ENCODE peak calls at places on chromosomes 16 and 17, in ten cellular contexts. One of them, this sample, is unnamed.
A peak's percentile ranks its signal among the peaks of the same experiment; 100 is the strongest.

GRCh38 chr17:32520737-32521399 is 34.1 kb downstream of the CDK5R1 start:
- DNase-seq in NAMALWA: no peak
- DNase-seq in NCI-H82: peak; percentile 88
- DNase-seq in transverse colon: no peak
- DNase-seq in NCI-H1417: no peak
- DNase-seq in endothelial cell: no peak
- DNase-seq in right atrium auricular region: no peak
- DNase-seq in mucosa of descending colon: no peak
- DNase-seq in NCI-H345: no peak
- DNase-seq in midbrain: no peak
- DNase-seq in this sample: no peak

GRCh38 chr17:2057130-2057713 is 2.3 kb downstream of the HIC1 start:
- DNase-seq in midbrain: no peak
- DNase-seq in NCI-H345: no peak
- DNase-seq in transverse colon: no peak
- DNase-seq in NCI-H1417: no peak
- DNase-seq in NCI-H82: no peak
- DNase-seq in mucosa of descending colon: no peak
- DNase-seq in NAMALWA: no peak
- DNase-seq in right atrium auricular region: no peak
- DNase-seq in endothelial cell: peak; percentile 45
- DNase-seq in this sample: no peak

GRCh38 chr16:85302018-85302847 is 190.0 kb upstream of the CIBAR2 start:
- DNase-seq in NAMALWA: no peak
- DNase-seq in NCI-H345: no peak
- DNase-seq in mucosa of descending colon: no peak
- DNase-seq in NCI-H1417: no peak
- DNase-seq in right atrium auricular region: no peak
- DNase-seq in endothelial cell: no peak
- DNase-seq in NCI-H82: peak; percentile 95
- DNase-seq in midbrain: no peak
- DNase-seq in transverse colon: no peak
- DNase-seq in this sample: no peak

GRCh38 chr17:61395983-61396585 is 3.6 kb upstream of the TBX2 start:
- DNase-seq in midbrain: no peak
- DNase-seq in mucosa of descending colon: no peak
- DNase-seq in NCI-H345: no peak
- DNase-seq in endothelial cell: no peak
- DNase-seq in NCI-H1417: no peak
- DNase-seq in transverse colon: no peak
- DNase-seq in NAMALWA: no peak
- DNase-seq in right atrium auricular region: no peak
- DNase-seq in NCI-H82: no peak
- DNase-seq in this sample: no peak

GRCh38 chr16:81591538-81591870 is 146.9 kb downstream of the CMIP start:
- DNase-seq in transverse colon: no peak
- DNase-seq in NCI-H82: no peak
- DNase-seq in endothelial cell: no peak
- DNase-seq in NAMALWA: no peak
- DNase-seq in midbrain: no peak
- DNase-seq in NCI-H345: no peak
- DNase-seq in NCI-H1417: no peak
- DNase-seq in mucosa of descending colon: no peak
- DNase-seq in right atrium auricular region: no peak
- DNase-seq in this sample: no peak

GRCh38 chr17:73494096-73494954 is 149.9 kb downstream of the SDK2 start:
- DNase-seq in NCI-H345: no peak
- DNase-seq in right atrium auricular region: no peak
- DNase-seq in mucosa of descending colon: no peak
- DNase-seq in NCI-H1417: no peak
- DNase-seq in NCI-H82: peak; percentile 63
- DNase-seq in NAMALWA: no peak
- DNase-seq in transverse colon: no peak
- DNase-seq in endothelial cell: no peak
- DNase-seq in midbrain: no peak
- DNase-seq in this sample: no peak

GRCh38 chr17:69450857-69451410 is 36.4 kb downstream of the MAP2K6 start:
- DNase-seq in transverse colon: no peak
- DNase-seq in NAMALWA: no peak
- DNase-seq in right atrium auricular region: no peak
- DNase-seq in midbrain: no peak
- DNase-seq in mucosa of descending colon: no peak
- DNase-seq in endothelial cell: no peak
- DNase-seq in NCI-H82: no peak
- DNase-seq in NCI-H1417: no peak
- DNase-seq in NCI-H345: no peak
- DNase-seq in this sample: no peak

GRCh38 chr16:65574311-65574966 is 452.6 kb upstream of the CDH11 start:
- DNase-seq in midbrain: peak; percentile 43
- DNase-seq in endothelial cell: no peak
- DNase-seq in NCI-H82: no peak
- DNase-seq in mucosa of descending colon: no peak
- DNase-seq in NAMALWA: no peak
- DNase-seq in right atrium auricular region: no peak
- DNase-seq in NCI-H345: no peak
- DNase-seq in transverse colon: no peak
- DNase-seq in NCI-H1417: no peak
- DNase-seq in this sample: no peak

GRCh38 chr17:48613862-48614694 is 1.0 kb downstream of the HOXB8 start:
- DNase-seq in midbrain: no peak
- DNase-seq in mucosa of descending colon: no peak
- DNase-seq in NCI-H1417: no peak
- DNase-seq in NCI-H82: peak; percentile 20
- DNase-seq in NCI-H345: no peak
- DNase-seq in endothelial cell: no peak
- DNase-seq in transverse colon: no peak
- DNase-seq in right atrium auricular region: no peak
- DNase-seq in NAMALWA: no peak
- DNase-seq in this sample: no peak

GRCh38 chr17:74755533-74755932 is 7.1 kb downstream of the NHERF1 start:
- DNase-seq in NAMALWA: no peak
- DNase-seq in NCI-H82: no peak
- DNase-seq in right atrium auricular region: no peak
- DNase-seq in endothelial cell: no peak
- DNase-seq in transverse colon: no peak
- DNase-seq in midbrain: no peak
- DNase-seq in mucosa of descending colon: no peak
- DNase-seq in NCI-H345: no peak
- DNase-seq in NCI-H1417: no peak
- DNase-seq in this sample: no peak

This sample was measured in lung.